ENCODE peak calls at places on chromosomes 12 and 14, in four cellular contexts. One of them, this sample, is unnamed. For H3K79me1 and H3K4me1, the result is how much of the 10 kb centered on the place peaks cover.

GRCh38 chr14:51145246-51145645 is 50.3 kb upstream of the TRIM9 start:
- DNase-seq in mesenchymal stem cell: peak
- DNase-seq in IMR-90: no peak
- DNase-seq in mesendoderm: no peak
- DNase-seq in this sample: no peak

GRCh38 chr12:19316420-19316819 is 122.9 kb upstream of the AEBP2 start:
- DNase-seq in mesendoderm: no peak
- DNase-seq in mesenchymal stem cell: peak
- DNase-seq in IMR-90: peak
- DNase-seq in this sample: no peak

GRCh38 chr14:32709072-32709471 is 229.6 kb upstream of the NPAS3 start:
- DNase-seq in IMR-90: peak
- DNase-seq in mesenchymal stem cell: peak
- DNase-seq in mesendoderm: no peak
- DNase-seq in this sample: peak

GRCh38 chr12:24937553-24938244 is 11.2 kb downstream of the BCAT1 start:
- DNase-seq in mesenchymal stem cell: no peak
- DNase-seq in IMR-90: peak
- DNase-seq in mesendoderm: peak
- DNase-seq in this sample: peak

GRCh38 chr12:106954462-106955376 is 988 bp upstream of the TMEM263 start:
- DNase-seq in mesenchymal stem cell: no peak
- DNase-seq in mesendoderm: no peak
- DNase-seq in IMR-90: peak
- DNase-seq in this sample: no peak

GRCh38 chr14:36430662-36431084 is 89.4 kb downstream of the NKX2-1 start:
- DNase-seq in mesenchymal stem cell: no peak
- DNase-seq in IMR-90: no peak
- DNase-seq in mesendoderm: no peak
- DNase-seq in this sample: no peak

GRCh38 chr12:126915309-126915708 is 1351.7 kb upstream of the TMEM132C start:
- DNase-seq in mesendoderm: no peak
- DNase-seq in mesenchymal stem cell: no peak
- DNase-seq in IMR-90: no peak
- DNase-seq in this sample: no peak

GRCh38 chr12:53754196-53754595 is 2.4 kb upstream of the CISTR start:
- DNase-seq in mesendoderm: peak
- DNase-seq in mesenchymal stem cell: no peak
- DNase-seq in IMR-90: no peak
- DNase-seq in this sample: no peak

GRCh38 chr14:62796431-62796830 is 248.8 kb downstream of the KCNH5 start:
- DNase-seq in mesenchymal stem cell: no peak
- DNase-seq in IMR-90: no peak
- DNase-seq in mesendoderm: no peak
- DNase-seq in this sample: no peak

GRCh38 chr12:120584343-120585149 is 3.3 kb upstream of the POP5 start:
- DNase-seq in mesenchymal stem cell: peak
- DNase-seq in IMR-90: no peak
- DNase-seq in mesendoderm: peak
- DNase-seq in this sample: peak

GRCh38 chr12:128644664-128645296 is 179.0 kb downstream of the SLC15A4 start:
- DNase-seq in IMR-90: no peak
- DNase-seq in mesenchymal stem cell: no peak
- DNase-seq in mesendoderm: peak
- DNase-seq in this sample: no peak

GRCh38 chr14:70622111-70622712 is 19.5 kb upstream of the TTC9 start:
- DNase-seq in mesendoderm: peak
- DNase-seq in IMR-90: peak
- DNase-seq in mesenchymal stem cell: peak
- DNase-seq in this sample: peak

GRCh38 chr12:23949212-23950010 is at the start of gene SOX5:
- DNase-seq in mesendoderm: peak
- DNase-seq in mesenchymal stem cell: peak
- DNase-seq in IMR-90: peak
- DNase-seq in this sample: no peak

GRCh38 chr12:49622501-49623141 is 740 bp upstream of the PRPF40B start:
- DNase-seq in mesenchymal stem cell: no peak
- DNase-seq in mesendoderm: no peak
- DNase-seq in IMR-90: peak
- DNase-seq in this sample: peak

GRCh38 chr12:104171785-104172563 is 34.0 kb upstream of the NFYB start:
- DNase-seq in mesendoderm: no peak
- DNase-seq in mesenchymal stem cell: peak
- DNase-seq in IMR-90: no peak
- DNase-seq in this sample: no peak

GRCh38 chr12:132502149-132502881 is 12.4 kb downstream of the FBRSL1 start:
- DNase-seq in IMR-90: no peak
- DNase-seq in mesenchymal stem cell: no peak
- DNase-seq in mesendoderm: peak
- DNase-seq in this sample: no peak
- H3K79me1 ChIP-seq in IMR-90: under half
- H3K79me1 ChIP-seq in mesenchymal stem cell: under half
- H3K79me1 ChIP-seq in mesendoderm: under half
- H3K79me1 ChIP-seq in this sample: under half

GRCh38 chr12:51011960-51012359 is 14.2 kb downstream of the SLC11A2 start:
- DNase-seq in IMR-90: no peak
- DNase-seq in mesenchymal stem cell: no peak
- DNase-seq in mesendoderm: no peak
- DNase-seq in this sample: no peak

GRCh38 chr12:51012570-51013236 is 13.5 kb downstream of the SLC11A2 start:
- DNase-seq in mesenchymal stem cell: no peak
- DNase-seq in IMR-90: no peak
- DNase-seq in mesendoderm: no peak
- DNase-seq in this sample: no peak

GRCh38 chr12:51008329-51008728 is 17.9 kb downstream of the SLC11A2 start:
- DNase-seq in mesenchymal stem cell: no peak
- DNase-seq in mesendoderm: no peak
- DNase-seq in IMR-90: no peak
- DNase-seq in this sample: no peak

GRCh38 chr12:51005671-51006070 is 20.5 kb downstream of the SLC11A2 start:
- DNase-seq in IMR-90: no peak
- DNase-seq in mesenchymal stem cell: no peak
- DNase-seq in mesendoderm: peak
- DNase-seq in this sample: peak

DNA sequence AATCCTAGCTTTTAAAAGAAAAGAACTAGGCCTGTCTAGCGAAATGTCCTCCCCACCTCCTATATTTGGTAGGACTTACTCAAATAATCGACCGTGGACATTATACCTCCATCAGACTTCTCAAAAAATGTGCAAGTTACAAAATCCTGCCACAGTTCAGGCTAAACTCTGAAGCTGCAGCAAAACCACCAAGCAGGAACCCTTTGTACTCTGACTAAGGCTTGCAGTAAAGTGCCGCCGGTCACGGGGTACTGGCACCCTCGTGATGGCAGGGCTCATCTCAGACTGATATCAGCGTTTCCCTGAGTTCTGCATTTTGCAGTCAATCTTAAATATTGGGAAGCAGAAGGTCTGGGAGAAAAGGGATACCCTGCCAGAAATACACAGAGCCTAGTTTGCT is 17.1 kb downstream of the SLC11A2 start:
- DNase-seq in mesendoderm: no peak
- DNase-seq in mesenchymal stem cell: no peak
- DNase-seq in IMR-90: no peak
- DNase-seq in this sample: peak
- H3K4me1 ChIP-seq in mesendoderm: under half
- H3K4me1 ChIP-seq in mesenchymal stem cell: under half
- H3K4me1 ChIP-seq in IMR-90: under half
- H3K4me1 ChIP-seq in this sample: under half

GRCh38 chr12:132503611-132504204 is 13.8 kb downstream of the FBRSL1 start:
- DNase-seq in mesendoderm: no peak
- DNase-seq in IMR-90: no peak
- DNase-seq in mesenchymal stem cell: no peak
- DNase-seq in this sample: no peak

GRCh38 chr12:132500137-132500855 is 10.3 kb downstream of the FBRSL1 start:
- DNase-seq in mesenchymal stem cell: no peak
- DNase-seq in mesendoderm: peak
- DNase-seq in IMR-90: no peak
- DNase-seq in this sample: no peak

GRCh38 chr12:132502882-132503193 is 12.9 kb downstream of the FBRSL1 start:
- DNase-seq in mesendoderm: no peak
- DNase-seq in mesenchymal stem cell: no peak
- DNase-seq in IMR-90: no peak
- DNase-seq in this sample: no peak

GRCh38 chr12:132500856-132501180 is 10.9 kb downstream of the FBRSL1 start:
- DNase-seq in IMR-90: no peak
- DNase-seq in mesendoderm: no peak
- DNase-seq in mesenchymal stem cell: no peak
- DNase-seq in this sample: no peak

DNA sequence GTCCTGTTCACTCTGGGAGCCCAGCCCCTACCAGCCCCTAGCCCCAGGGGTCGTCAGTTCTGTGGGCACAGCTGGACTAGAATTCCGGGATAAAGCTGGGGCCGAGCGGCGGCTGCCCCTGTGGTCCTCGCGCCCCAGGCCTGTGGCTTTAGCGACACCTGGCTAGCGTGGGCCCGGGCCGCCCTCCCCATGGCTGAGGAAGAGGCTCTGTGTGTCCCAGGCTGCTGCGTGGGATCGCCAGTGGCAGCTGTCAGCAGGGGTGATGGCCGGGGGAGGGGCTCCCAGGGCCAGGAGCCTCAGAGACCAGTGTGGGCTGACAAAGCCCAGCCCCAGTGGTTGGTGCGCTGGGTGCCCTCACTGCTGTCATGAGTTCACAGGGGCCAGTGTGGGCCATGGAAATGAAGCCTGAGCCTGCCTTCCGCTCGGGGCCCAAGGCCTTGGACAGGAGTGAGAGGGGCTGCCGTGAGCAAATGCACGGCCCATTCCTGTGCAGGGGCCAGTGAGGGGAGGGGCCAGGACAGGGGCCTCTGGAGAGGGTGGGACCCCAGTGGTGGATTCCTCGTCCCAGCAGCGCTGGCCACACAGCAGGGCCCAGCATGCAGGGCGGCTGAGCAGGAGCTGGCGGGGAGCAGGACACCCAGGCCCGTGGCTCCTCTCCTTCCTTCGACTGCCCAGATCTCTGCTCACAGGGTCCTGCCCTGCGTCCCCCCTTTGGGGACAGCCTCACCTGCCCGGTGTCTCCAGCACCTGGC is 11.4 kb downstream of the FBRSL1 start:
- DNase-seq in IMR-90: no peak
- DNase-seq in mesenchymal stem cell: no peak
- DNase-seq in mesendoderm: no peak
- DNase-seq in this sample: no peak
- H3K79me1 ChIP-seq in IMR-90: under half
- H3K79me1 ChIP-seq in mesenchymal stem cell: under half
- H3K79me1 ChIP-seq in mesendoderm: under half
- H3K79me1 ChIP-seq in this sample: under half

GRCh38 chr12:46210835-46211439 is 57.9 kb downstream of the SLC38A1 start:
- DNase-seq in mesendoderm: peak
- DNase-seq in IMR-90: no peak
- DNase-seq in mesenchymal stem cell: no peak
- DNase-seq in this sample: no peak

GRCh38 chr12:46212108-46212982 is 56.5 kb downstream of the SLC38A1 start:
- DNase-seq in IMR-90: no peak
- DNase-seq in mesenchymal stem cell: no peak
- DNase-seq in mesendoderm: no peak
- DNase-seq in this sample: no peak

GRCh38 chr12:46217686-46218508 is 50.9 kb downstream of the SLC38A1 start:
- DNase-seq in mesenchymal stem cell: no peak
- DNase-seq in IMR-90: no peak
- DNase-seq in mesendoderm: no peak
- DNase-seq in this sample: no peak

GRCh38 chr12:46218509-46219095 is 50.2 kb downstream of the SLC38A1 start:
- DNase-seq in IMR-90: no peak
- DNase-seq in mesenchymal stem cell: no peak
- DNase-seq in mesendoderm: no peak
- DNase-seq in this sample: peak

GRCh38 chr12:46214668-46215429 is 54.0 kb downstream of the SLC38A1 start:
- DNase-seq in IMR-90: peak
- DNase-seq in mesendoderm: no peak
- DNase-seq in mesenchymal stem cell: peak
- DNase-seq in this sample: no peak
- H3K4me1 ChIP-seq in IMR-90: under half
- H3K4me1 ChIP-seq in mesendoderm: under half
- H3K4me1 ChIP-seq in mesenchymal stem cell: under half
- H3K4me1 ChIP-seq in this sample: under half

GRCh38 chr12:124501827-124502226 is 65.6 kb downstream of the NCOR2 start:
- DNase-seq in IMR-90: no peak
- DNase-seq in mesendoderm: no peak
- DNase-seq in mesenchymal stem cell: no peak
- DNase-seq in this sample: no peak

GRCh38 chr12:124500232-124501079 is 67.0 kb downstream of the NCOR2 start:
- DNase-seq in IMR-90: peak
- DNase-seq in mesendoderm: peak
- DNase-seq in mesenchymal stem cell: peak
- DNase-seq in this sample: peak

GRCh38 chr12:124499873-124500231 is 67.6 kb downstream of the NCOR2 start:
- DNase-seq in IMR-90: no peak
- DNase-seq in mesendoderm: no peak
- DNase-seq in mesenchymal stem cell: no peak
- DNase-seq in this sample: no peak

GRCh38 chr12:124502379-124502778 is 65.0 kb downstream of the NCOR2 start:
- DNase-seq in mesenchymal stem cell: no peak
- DNase-seq in mesendoderm: no peak
- DNase-seq in IMR-90: no peak
- DNase-seq in this sample: no peak

GRCh38 chr12:124501080-124501642 is 66.3 kb downstream of the NCOR2 start:
- DNase-seq in mesenchymal stem cell: peak
- DNase-seq in mesendoderm: peak
- DNase-seq in IMR-90: no peak
- DNase-seq in this sample: no peak
- H3K79me1 ChIP-seq in mesenchymal stem cell: under half
- H3K79me1 ChIP-seq in mesendoderm: under half
- H3K79me1 ChIP-seq in IMR-90: under half
- H3K79me1 ChIP-seq in this sample: under half

DNA sequence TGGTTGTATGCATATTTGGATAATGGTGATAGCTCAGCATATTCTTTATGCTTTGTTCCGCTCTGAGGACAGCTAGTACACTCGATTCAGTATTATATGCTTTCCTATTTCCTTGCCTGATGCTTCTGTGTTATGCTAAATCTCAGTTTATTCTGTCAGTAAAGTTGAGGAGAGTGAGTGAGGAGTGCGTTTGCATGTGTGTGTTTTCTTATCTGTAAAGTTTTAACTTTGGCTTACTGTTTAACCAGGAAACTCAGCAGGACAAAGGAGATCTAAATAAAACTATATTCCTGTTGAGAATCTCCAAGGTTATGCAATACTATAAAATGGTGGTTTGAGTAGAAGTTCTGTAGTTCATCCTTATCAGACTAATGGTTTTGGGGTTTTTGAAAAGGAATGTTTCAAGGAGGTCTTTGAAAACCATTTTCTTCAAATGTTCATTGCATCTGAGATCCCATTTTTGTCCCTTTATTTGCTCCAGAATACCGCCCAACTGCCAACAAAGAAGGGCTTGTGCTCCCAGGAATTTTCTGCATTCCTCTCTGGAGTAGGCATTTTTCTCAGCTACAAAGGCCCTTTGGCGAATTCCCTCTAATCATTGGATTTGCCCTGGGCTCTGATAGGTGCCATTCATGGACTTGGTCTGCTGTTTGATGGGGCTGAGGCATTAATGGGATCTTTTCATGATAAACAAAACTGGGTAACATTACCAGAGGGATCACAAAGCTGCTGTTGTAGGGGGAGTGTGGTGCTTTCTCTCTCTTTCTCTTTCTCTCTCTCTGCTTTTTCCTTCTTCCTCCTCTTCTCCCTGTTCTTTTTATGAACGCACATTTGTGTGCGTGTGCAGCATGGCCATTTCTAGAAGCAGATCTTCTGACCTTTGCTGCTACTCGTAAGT is 71.7 kb downstream of the HMGA2 start:
- DNase-seq in IMR-90: no peak
- DNase-seq in mesenchymal stem cell: peak
- DNase-seq in mesendoderm: peak
- DNase-seq in this sample: peak
- H3K4me1 ChIP-seq in IMR-90: under half
- H3K4me1 ChIP-seq in mesenchymal stem cell: under half
- H3K4me1 ChIP-seq in mesendoderm: under half
- H3K4me1 ChIP-seq in this sample: under half

This sample was measured in trophoblast cell.